ENCODE peak calls at places on chromosomes 6 and 20, in nine cellular contexts. V is globus pallidus; H is activated naive CD4-positive, alpha-beta T cell; A is thoracic aorta; Z is germinal center; W is EL; T is KG1; U is epithelial cell of esophagus; Q is nucleus accumbens. O is an unnamed sample.

GRCh38 chr6:25630508-25631229 is 21.3 kb upstream of the SCGN start:
- DNase-seq in Z (no peak), V (no peak), T (no peak), U (no peak), Q (no peak), W (no peak), A (no peak), H (no peak), O (no peak)

GRCh38 chr6:135791441-135791840 is 60.1 kb upstream of the PDE7B start:
- DNase-seq in V (no peak), T (no peak), U (no peak), W (no peak), Q (no peak), H (no peak), Z (no peak), A (no peak), O (no peak)

GRCh38 chr6:83474309-83474708 is 38.0 kb upstream of the PRSS35 start:
- DNase-seq in Z (no peak), A (no peak), W (peak), U (no peak), T (no peak), H (no peak), Q (no peak), V (peak), O (no peak)

GRCh38 chr20:4937422-4938319 is 63.6 kb downstream of the SLC23A2 start:
- DNase-seq in V (no peak), U (no peak), A (no peak), Q (no peak), H (no peak), T (no peak), W (no peak), Z (no peak), O (no peak)

GRCh38 chr6:75611702-75612375 is 10.2 kb downstream of the SENP6 start:
- DNase-seq in W (no peak), H (no peak), U (no peak), Q (no peak), Z (no peak), T (no peak), V (no peak), A (no peak), O (no peak)

GRCh38 chr6:112372213-112372806 is 25.2 kb downstream of the RFPL4B start:
- DNase-seq in Q (no peak), A (no peak), H (no peak), W (peak), T (no peak), Z (no peak), U (peak), V (peak), O (no peak)

GRCh38 chr6:108921547-108922331 is 73.5 kb downstream of the ARMC2 start:
- DNase-seq in V (no peak), U (peak), Z (no peak), T (no peak), Q (no peak), H (no peak), W (peak), A (no peak), O (no peak)

GRCh38 chr20:62523473-62524203 is 47.8 kb upstream of the GATA5 start:
- DNase-seq in V (no peak), W (no peak), Z (no peak), T (no peak), A (no peak), H (peak), U (no peak), Q (no peak), O (no peak)

GRCh38 chr6:3159805-3160781 is 2.7 kb upstream of the TUBB2A start:
- DNase-seq in Z (peak), T (no peak), W (no peak), Q (peak), V (no peak), U (peak), H (peak), A (no peak), O (no peak)

GRCh38 chr20:41854765-41855164 is 236.6 kb upstream of the CHD6 start:
- DNase-seq in H (no peak), W (no peak), A (no peak), Z (no peak), U (peak), V (no peak), T (no peak), Q (no peak), O (no peak)

GRCh38 chr6:145815875-145816274 is 1.3 kb upstream of the FBXO30 start:
- DNase-seq in U (no peak), V (no peak), Q (no peak), A (no peak), H (no peak), Z (peak), W (peak), T (no peak), O (no peak)

GRCh38 chr20:6169251-6169650 is 46.4 kb upstream of the FERMT1 start:
- DNase-seq in Z (no peak), V (no peak), U (peak), Q (no peak), W (peak), H (no peak), T (no peak), A (no peak), O (no peak)

GRCh38 chr20:12535316-12535715 is 473.5 kb upstream of the SPTLC3 start:
- DNase-seq in T (no peak), U (peak), Z (no peak), A (no peak), W (no peak), Q (no peak), V (no peak), H (no peak), O (no peak)

GRCh38 chr6:146546440-146546839 is 2.8 kb downstream of the RAB32 start:
- DNase-seq in T (no peak), Q (no peak), V (no peak), H (no peak), W (peak), Z (no peak), A (no peak), U (peak), O (no peak)

GRCh38 chr6:70575899-70576298 is 9.2 kb downstream of the SDHAF4 start:
- DNase-seq in V (no peak), Z (no peak), T (no peak), H (no peak), Q (no peak), U (no peak), W (no peak), A (no peak), O (no peak)

GRCh38 chr6:29964553-29964903 is 22.2 kb downstream of the HLA-A start:
- DNase-seq in Q (no peak), H (no peak), T (no peak), V (no peak), Z (no peak), A (no peak), U (no peak), W (no peak), O (no peak)

GRCh38 chr20:45611054-45611453 is 18.5 kb upstream of the WFDC10A start:
- DNase-seq in V (no peak), Z (no peak), U (peak), W (peak), A (no peak), T (no peak), H (no peak), Q (no peak), O (no peak)

GRCh38 chr20:15065794-15066193 is 728.4 kb upstream of the FLRT3 start:
- DNase-seq in W (no peak), Q (no peak), U (no peak), T (no peak), V (no peak), H (no peak), A (no peak), Z (no peak), O (no peak)

O was measured in progenitor cell of endocrine pancreas.